ENCODE peak calls at places on chromosome 10, in eight cellular contexts. One of them, this sample, is unnamed.

GRCh38 chr10:118151461-118151860 is 104.7 kb upstream of the RAB11FIP2 start:
- DNase-seq in HCT116: no peak
- DNase-seq in GM23248: no peak
- DNase-seq in MM.1S: no peak
- DNase-seq in SK-N-SH: no peak
- DNase-seq in GM23338: no peak
- DNase-seq in OCI-LY7: no peak
- DNase-seq in PC-3: no peak
- DNase-seq in this sample: no peak

GRCh38 chr10:98267894-98268693 is at the start of gene LOXL4:
- DNase-seq in HCT116: no peak
- DNase-seq in GM23248: peak; percentile 80
- DNase-seq in MM.1S: no peak
- DNase-seq in SK-N-SH: peak; percentile 89
- DNase-seq in GM23338: peak; percentile 45
- DNase-seq in OCI-LY7: peak; percentile 27
- DNase-seq in PC-3: peak; percentile 19
- DNase-seq in this sample: peak; percentile 60

GRCh38 chr10:86258488-86258887 is 108.1 kb downstream of the GRID1 start:
- DNase-seq in HCT116: no peak
- DNase-seq in GM23248: peak; percentile 29
- DNase-seq in MM.1S: no peak
- DNase-seq in SK-N-SH: peak; percentile 40
- DNase-seq in GM23338: no peak
- DNase-seq in OCI-LY7: no peak
- DNase-seq in PC-3: no peak
- DNase-seq in this sample: no peak

GRCh38 chr10:127897177-127897576 is 4.4 kb upstream of the CLRN3 start:
- DNase-seq in HCT116: no peak
- DNase-seq in GM23248: no peak
- DNase-seq in MM.1S: no peak
- DNase-seq in SK-N-SH: no peak
- DNase-seq in GM23338: no peak
- DNase-seq in OCI-LY7: no peak
- DNase-seq in PC-3: no peak
- DNase-seq in this sample: no peak

GRCh38 chr10:81876253-81876731 is 1.3 kb downstream of the NRG3 start:
- DNase-seq in HCT116: no peak
- DNase-seq in GM23248: no peak
- DNase-seq in MM.1S: peak; percentile 46
- DNase-seq in SK-N-SH: peak; percentile 45
- DNase-seq in GM23338: peak; percentile 72
- DNase-seq in OCI-LY7: no peak
- DNase-seq in PC-3: no peak
- DNase-seq in this sample: peak; percentile 78

GRCh38 chr10:132407243-132407746 is 10.3 kb downstream of the PWWP2B start:
- DNase-seq in HCT116: no peak
- DNase-seq in GM23248: no peak
- DNase-seq in MM.1S: no peak
- DNase-seq in SK-N-SH: peak; percentile 53
- DNase-seq in GM23338: no peak
- DNase-seq in OCI-LY7: no peak
- DNase-seq in PC-3: peak; percentile 17
- DNase-seq in this sample: no peak

GRCh38 chr10:126433351-126433750 is 45.1 kb upstream of the ADAM12 start:
- DNase-seq in HCT116: no peak
- DNase-seq in GM23248: no peak
- DNase-seq in MM.1S: no peak
- DNase-seq in SK-N-SH: no peak
- DNase-seq in GM23338: no peak
- DNase-seq in OCI-LY7: no peak
- DNase-seq in PC-3: peak; percentile 86
- DNase-seq in this sample: no peak

GRCh38 chr10:29081971-29082699 is 206.7 kb upstream of the LYZL1 start:
- DNase-seq in HCT116: no peak
- DNase-seq in GM23248: no peak
- DNase-seq in MM.1S: no peak
- DNase-seq in SK-N-SH: peak; percentile 32
- DNase-seq in GM23338: no peak
- DNase-seq in OCI-LY7: no peak
- DNase-seq in PC-3: no peak
- DNase-seq in this sample: no peak

GRCh38 chr10:118531105-118531851 is 64.2 kb downstream of the PRLHR start:
- DNase-seq in HCT116: no peak
- DNase-seq in GM23248: peak; percentile 64
- DNase-seq in MM.1S: no peak
- DNase-seq in SK-N-SH: no peak
- DNase-seq in GM23338: no peak
- DNase-seq in OCI-LY7: no peak
- DNase-seq in PC-3: no peak
- DNase-seq in this sample: no peak

GRCh38 chr10:32166365-32166764 is 110.1 kb upstream of the KIF5B start:
- DNase-seq in HCT116: no peak
- DNase-seq in GM23248: no peak
- DNase-seq in MM.1S: no peak
- DNase-seq in SK-N-SH: no peak
- DNase-seq in GM23338: no peak
- DNase-seq in OCI-LY7: no peak
- DNase-seq in PC-3: no peak
- DNase-seq in this sample: no peak

GRCh38 chr10:75432176-75432575 is 752 bp downstream of the LRMDA start:
- DNase-seq in HCT116: no peak
- DNase-seq in GM23248: no peak
- DNase-seq in MM.1S: no peak
- DNase-seq in SK-N-SH: no peak
- DNase-seq in GM23338: no peak
- DNase-seq in OCI-LY7: no peak
- DNase-seq in PC-3: no peak
- DNase-seq in this sample: peak; percentile 13

GRCh38 chr10:17785276-17785935 is 23.7 kb upstream of the MRC1 start:
- DNase-seq in HCT116: no peak
- DNase-seq in GM23248: peak; percentile 4
- DNase-seq in MM.1S: no peak
- DNase-seq in SK-N-SH: no peak
- DNase-seq in GM23338: no peak
- DNase-seq in OCI-LY7: no peak
- DNase-seq in PC-3: no peak
- DNase-seq in this sample: no peak

GRCh38 chr10:21078410-21079329 is 181.6 kb upstream of the NEBL start:
- DNase-seq in HCT116: peak; percentile 58
- DNase-seq in GM23248: peak; percentile 78
- DNase-seq in MM.1S: peak; percentile 55
- DNase-seq in SK-N-SH: peak; percentile 63
- DNase-seq in GM23338: peak; percentile 89
- DNase-seq in OCI-LY7: peak; percentile 47
- DNase-seq in PC-3: peak; percentile 77
- DNase-seq in this sample: peak; percentile 88

GRCh38 chr10:6130851-6131470 is 42.1 kb downstream of the RBM17 start:
- DNase-seq in HCT116: no peak
- DNase-seq in GM23248: peak; percentile 35
- DNase-seq in MM.1S: no peak
- DNase-seq in SK-N-SH: peak; percentile 13
- DNase-seq in GM23338: no peak
- DNase-seq in OCI-LY7: no peak
- DNase-seq in PC-3: no peak
- DNase-seq in this sample: no peak

DNA sequence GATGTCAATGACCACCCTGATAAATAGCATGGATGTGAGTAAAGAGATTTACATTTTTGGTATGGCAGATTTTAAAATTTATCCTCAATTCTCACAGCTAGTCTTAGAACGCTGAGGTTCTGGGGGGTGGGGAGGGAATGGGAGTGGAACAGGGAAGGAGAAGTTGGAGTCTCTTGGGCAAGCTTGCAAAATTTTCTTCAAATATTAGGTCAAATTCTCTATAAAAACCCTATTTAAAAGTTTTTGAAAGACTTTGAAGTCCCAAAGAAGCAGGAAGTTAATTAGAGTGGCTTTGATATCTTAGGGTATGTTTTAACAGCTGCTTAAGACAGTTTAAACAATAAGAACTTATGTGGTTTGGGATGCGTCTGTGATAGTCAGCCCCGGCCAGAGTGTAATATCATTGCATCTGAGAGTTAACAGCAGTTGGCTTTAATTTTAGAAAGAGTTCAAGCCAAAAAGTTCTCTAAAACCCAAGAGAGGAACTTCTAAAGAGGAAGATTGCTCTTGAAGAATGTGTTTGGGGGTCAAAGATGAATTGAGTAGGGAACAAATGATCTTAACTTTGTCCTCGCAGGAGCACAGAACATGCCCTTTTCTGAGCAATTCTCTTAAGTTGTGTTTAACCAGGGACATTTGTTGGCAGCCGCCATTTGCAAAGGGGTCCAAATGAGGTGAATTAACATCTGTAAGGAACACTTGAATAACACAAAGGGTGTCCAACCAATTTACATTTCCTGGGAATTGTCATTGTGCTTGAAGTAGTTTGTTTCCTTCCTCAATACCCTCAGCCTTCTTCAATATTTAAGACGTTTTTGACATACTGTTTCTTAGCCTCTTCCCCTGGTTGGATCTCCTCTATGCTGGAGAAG is 182.4 kb downstream of the PTEN start:
- DNase-seq in HCT116: no peak
- DNase-seq in GM23248: no peak
- DNase-seq in MM.1S: no peak
- DNase-seq in SK-N-SH: no peak
- DNase-seq in GM23338: peak; percentile 24
- DNase-seq in OCI-LY7: no peak
- DNase-seq in PC-3: no peak
- DNase-seq in this sample: no peak
- H3K27ac ChIP-seq in HCT116: no peak overlapping the region
- H3K27ac ChIP-seq in GM23248: no peak overlapping the region
- H3K27ac ChIP-seq in MM.1S: no peak overlapping the region
- H3K27ac ChIP-seq in SK-N-SH: no peak overlapping the region
- H3K27ac ChIP-seq in GM23338: no peak overlapping the region
- H3K27ac ChIP-seq in OCI-LY7: no peak overlapping the region
- H3K27ac ChIP-seq in PC-3: no peak overlapping the region
- H3K27ac ChIP-seq in this sample: no peak overlapping the region

GRCh38 chr10:50740351-50740688 is 584 bp downstream of the ASAH2B start:
- DNase-seq in HCT116: no peak
- DNase-seq in GM23248: peak; percentile 90
- DNase-seq in MM.1S: peak; percentile 10
- DNase-seq in SK-N-SH: no peak
- DNase-seq in GM23338: no peak
- DNase-seq in OCI-LY7: no peak
- DNase-seq in PC-3: peak; percentile 84
- DNase-seq in this sample: peak; percentile 6
- TF ChIP-seq EZH2phosphoT487 in HCT116: no peak
- TF ChIP-seq EZH2phosphoT487 in GM23248: no peak
- TF ChIP-seq EZH2phosphoT487 in MM.1S: no peak
- TF ChIP-seq EZH2phosphoT487 in SK-N-SH: no peak
- TF ChIP-seq EZH2phosphoT487 in GM23338: no peak
- TF ChIP-seq EZH2phosphoT487 in OCI-LY7: no peak
- TF ChIP-seq EZH2phosphoT487 in PC-3: no peak
- TF ChIP-seq EZH2phosphoT487 in this sample: no peak

GRCh38 chr10:70508912-70509366 is 30.4 kb downstream of the PALD1 start:
- DNase-seq in HCT116: no peak
- DNase-seq in GM23248: peak; percentile 52
- DNase-seq in MM.1S: peak; percentile 84
- DNase-seq in SK-N-SH: peak; percentile 60
- DNase-seq in GM23338: peak; percentile 36
- DNase-seq in OCI-LY7: peak; percentile 83
- DNase-seq in PC-3: no peak
- DNase-seq in this sample: peak; percentile 63

GRCh38 chr10:70509376-70509775 is 30.8 kb downstream of the PALD1 start:
- DNase-seq in HCT116: no peak
- DNase-seq in GM23248: no peak
- DNase-seq in MM.1S: no peak
- DNase-seq in SK-N-SH: no peak
- DNase-seq in GM23338: no peak
- DNase-seq in OCI-LY7: no peak
- DNase-seq in PC-3: no peak
- DNase-seq in this sample: no peak

GRCh38 chr10:70510453-70510852 is 31.9 kb downstream of the PALD1 start:
- DNase-seq in HCT116: no peak
- DNase-seq in GM23248: no peak
- DNase-seq in MM.1S: no peak
- DNase-seq in SK-N-SH: no peak
- DNase-seq in GM23338: no peak
- DNase-seq in OCI-LY7: no peak
- DNase-seq in PC-3: no peak
- DNase-seq in this sample: no peak

GRCh38 chr10:70512149-70512611 is 33.6 kb downstream of the PALD1 start:
- DNase-seq in HCT116: no peak
- DNase-seq in GM23248: peak; percentile 12
- DNase-seq in MM.1S: peak; percentile 25
- DNase-seq in SK-N-SH: peak; percentile 75
- DNase-seq in GM23338: no peak
- DNase-seq in OCI-LY7: no peak
- DNase-seq in PC-3: no peak
- DNase-seq in this sample: peak; percentile 23

GRCh38 chr10:70510904-70511303 is 32.3 kb downstream of the PALD1 start:
- DNase-seq in HCT116: no peak
- DNase-seq in GM23248: no peak
- DNase-seq in MM.1S: no peak
- DNase-seq in SK-N-SH: no peak
- DNase-seq in GM23338: no peak
- DNase-seq in OCI-LY7: no peak
- DNase-seq in PC-3: no peak
- DNase-seq in this sample: no peak
- H3K4me1 ChIP-seq in HCT116: peaks cover 20% of the 10 kb centered on the region
- H3K4me1 ChIP-seq in GM23248: no peaks in the 10 kb centered on the region
- H3K4me1 ChIP-seq in MM.1S: peaks cover 68% of the 10 kb centered on the region
- H3K4me1 ChIP-seq in SK-N-SH: no peaks in the 10 kb centered on the region
- H3K4me1 ChIP-seq in GM23338: peaks cover 17% of the 10 kb centered on the region
- H3K4me1 ChIP-seq in OCI-LY7: peaks cover 78% of the 10 kb centered on the region
- H3K4me1 ChIP-seq in PC-3: no peaks in the 10 kb centered on the region
- H3K4me1 ChIP-seq in this sample: peaks cover 39% of the 10 kb centered on the region

GRCh38 chr10:114271779-114272167 is 32.7 kb downstream of the VWA2 start:
- DNase-seq in HCT116: peak; percentile 42
- DNase-seq in GM23248: peak; percentile 95
- DNase-seq in MM.1S: no peak
- DNase-seq in SK-N-SH: no peak
- DNase-seq in GM23338: no peak
- DNase-seq in OCI-LY7: no peak
- DNase-seq in PC-3: peak; percentile 91
- DNase-seq in this sample: no peak
- H3K27ac ChIP-seq in HCT116: no peak overlapping the region
- H3K27ac ChIP-seq in GM23248: no peak overlapping the region
- H3K27ac ChIP-seq in MM.1S: no peak overlapping the region
- H3K27ac ChIP-seq in SK-N-SH: peak overlapping the region; percentile 64
- H3K27ac ChIP-seq in GM23338: no peak overlapping the region
- H3K27ac ChIP-seq in OCI-LY7: no peak overlapping the region
- H3K27ac ChIP-seq in PC-3: peak overlapping the region; percentile 21
- H3K27ac ChIP-seq in this sample: no peak overlapping the region

GRCh38 chr10:25174461-25175230 is at the start of gene GPR158:
- DNase-seq in HCT116: peak; percentile 70
- DNase-seq in GM23248: peak; percentile 82
- DNase-seq in MM.1S: peak; percentile 25
- DNase-seq in SK-N-SH: peak; percentile 90
- DNase-seq in GM23338: peak; percentile 95
- DNase-seq in OCI-LY7: no peak
- DNase-seq in PC-3: peak; percentile 46
- DNase-seq in this sample: peak; percentile 95
- TF ChIP-seq EZH2phosphoT487 in HCT116: no peak
- TF ChIP-seq EZH2phosphoT487 in GM23248: no peak
- TF ChIP-seq EZH2phosphoT487 in MM.1S: no peak
- TF ChIP-seq EZH2phosphoT487 in SK-N-SH: no peak
- TF ChIP-seq EZH2phosphoT487 in GM23338: no peak
- TF ChIP-seq EZH2phosphoT487 in OCI-LY7: no peak
- TF ChIP-seq EZH2phosphoT487 in PC-3: no peak
- TF ChIP-seq EZH2phosphoT487 in this sample: peak; percentile 28

DNA sequence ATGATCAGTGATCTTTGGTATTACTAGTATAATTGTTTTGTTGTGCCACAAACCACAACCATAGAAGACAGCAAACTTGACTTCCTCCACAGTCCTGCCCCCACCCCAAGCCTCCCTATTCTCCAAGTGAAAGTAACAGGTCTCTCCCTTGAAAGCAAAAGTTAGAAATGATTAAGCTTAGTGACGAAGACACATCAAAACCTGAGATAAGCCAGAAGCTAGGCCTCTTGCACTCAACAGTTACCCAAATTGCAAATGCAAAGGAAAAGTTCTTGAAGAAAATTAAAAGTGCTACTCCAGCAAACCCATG is 7.5 kb downstream of the SAR1A start:
- DNase-seq in HCT116: no peak
- DNase-seq in GM23248: no peak
- DNase-seq in MM.1S: no peak
- DNase-seq in SK-N-SH: no peak
- DNase-seq in GM23338: no peak
- DNase-seq in OCI-LY7: no peak
- DNase-seq in PC-3: no peak
- DNase-seq in this sample: no peak
- H3K4me1 ChIP-seq in HCT116: peaks cover 4% of the 10 kb centered on the region
- H3K4me1 ChIP-seq in GM23248: peaks cover 50% of the 10 kb centered on the region
- H3K4me1 ChIP-seq in MM.1S: peaks cover 27% of the 10 kb centered on the region
- H3K4me1 ChIP-seq in SK-N-SH: peaks cover 10% of the 10 kb centered on the region
- H3K4me1 ChIP-seq in GM23338: peaks cover 9% of the 10 kb centered on the region
- H3K4me1 ChIP-seq in OCI-LY7: peaks cover 27% of the 10 kb centered on the region
- H3K4me1 ChIP-seq in PC-3: peaks cover 12% of the 10 kb centered on the region
- H3K4me1 ChIP-seq in this sample: peaks cover 6% of the 10 kb centered on the region

This sample was measured in neural progenitor cell.